ENCODE peak calls at places on chromosomes 1 and 21, in seven cellular contexts. M is HCT116; B is lung microvascular endothelial cell; T is stimulated activated CD4-positive, alpha-beta T cell treated with anti-CD3 and anti-CD28 coated beads, Interleukin-4, amount 100 ng/mL, for 1 hour; E is left ventricle myocardium superior; W is putamen; P is left cardiac atrium. N is an unnamed sample.

GRCh38 chr1:65503427-65503826 is 83.0 kb downstream of the LEPR start:
- DNase-seq in M (no peak), B (peak; percentile 47), T (no peak), E (no peak), W (no peak), P (no peak), N (no peak)

GRCh38 chr1:42052300-42052699 is 100.9 kb upstream of the GUCA2B start:
- DNase-seq in M (no peak), B (no peak), T (no peak), E (no peak), W (no peak), P (no peak), N (no peak)

GRCh38 chr1:181117648-181118449 is 29.3 kb downstream of the IER5 start:
- DNase-seq in M (peak; percentile 66), B (peak; percentile 59), T (no peak), E (no peak), W (no peak), P (no peak), N (no peak)

GRCh38 chr1:26288311-26288941 is 8.5 kb downstream of the SH3BGRL3 start:
- DNase-seq in M (no peak), B (no peak), T (peak; percentile 67), E (no peak), W (no peak), P (no peak), N (no peak)

GRCh38 chr1:67773462-67773861 is 59.8 kb downstream of the GNG12 start:
- DNase-seq in M (no peak), B (no peak), T (no peak), E (no peak), W (no peak), P (no peak), N (no peak)

GRCh38 chr1:232421143-232421796 is 208.7 kb downstream of the SIPA1L2 start:
- DNase-seq in M (no peak), B (no peak), T (no peak), E (no peak), W (no peak), P (no peak), N (no peak)

GRCh38 chr1:224116131-224116530 is 2.2 kb downstream of the FBXO28 start:
- DNase-seq in M (peak; percentile 56), B (peak; percentile 72), T (no peak), E (no peak), W (peak; percentile 45), P (no peak), N (peak; percentile 49)

GRCh38 chr21:38948981-38949380 is 143.3 kb downstream of the ETS2 start:
- DNase-seq in M (no peak), B (no peak), T (no peak), E (no peak), W (no peak), P (no peak), N (no peak)

GRCh38 chr1:203627819-203628184 is 1.2 kb downstream of the ATP2B4 start:
- DNase-seq in M (no peak), B (peak; percentile 46), T (peak; percentile 19), E (peak; percentile 49), W (no peak), P (peak; percentile 39), N (no peak)

GRCh38 chr1:159828916-159829634 is 2.4 kb downstream of the SLAMF8 start:
- DNase-seq in M (peak; percentile 29), B (peak; percentile 28), T (no peak), E (peak; percentile 70), W (peak; percentile 18), P (peak; percentile 49), N (peak; percentile 63)

GRCh38 chr1:29805122-29805895 is 569.0 kb downstream of the PTPRU start:
- DNase-seq in M (no peak), B (no peak), T (no peak), E (no peak), W (no peak), P (no peak), N (no peak)

GRCh38 chr1:83555871-83556270 is 443.1 kb downstream of the TTLL7 start:
- DNase-seq in M (no peak), B (no peak), T (no peak), E (no peak), W (no peak), P (no peak), N (no peak)

GRCh38 chr1:171610385-171610784 is 11.7 kb upstream of the MYOCOS start:
- DNase-seq in M (no peak), B (peak; percentile 31), T (no peak), E (no peak), W (no peak), P (no peak), N (no peak)

GRCh38 chr1:226144045-226144444 is 42.5 kb downstream of the ACBD3 start:
- DNase-seq in M (no peak), B (no peak), T (no peak), E (no peak), W (no peak), P (no peak), N (no peak)

GRCh38 chr1:30505853-30506784 is 217.3 kb downstream of the MATN1 start:
- DNase-seq in M (no peak), B (no peak), T (no peak), E (no peak), W (no peak), P (no peak), N (no peak)

GRCh38 chr1:224205438-224205840 is 22.4 kb downstream of the DEGS1 start:
- DNase-seq in M (no peak), B (peak; percentile 84), T (peak; percentile 42), E (no peak), W (no peak), P (no peak), N (peak; percentile 58)

GRCh38 chr1:207321790-207322530 is 482 bp downstream of the CD55 start:
- DNase-seq in M (no peak), B (peak; percentile 36), T (no peak), E (no peak), W (peak; percentile 15), P (no peak), N (peak; percentile 24)

GRCh38 chr1:204041232-204041767 is 31.6 kb upstream of the SOX13 start:
- DNase-seq in M (no peak), B (no peak), T (no peak), E (peak; percentile 52), W (no peak), P (peak; percentile 30), N (no peak)

GRCh38 chr1:3415260-3415952 is 39.1 kb upstream of the ARHGEF16 start:
- DNase-seq in M (no peak), B (no peak), T (no peak), E (peak; percentile 56), W (no peak), P (peak; percentile 46), N (no peak)

GRCh38 chr1:157700711-157701110 is at the start of gene FCRL3:
- DNase-seq in M (no peak), B (no peak), T (no peak), E (no peak), W (no peak), P (no peak), N (no peak)

GRCh38 chr1:31869473-31869872 is 53.7 kb upstream of the SPOCD1 start:
- DNase-seq in M (no peak), B (no peak), T (no peak), E (no peak), W (no peak), P (no peak), N (peak; percentile 12)

GRCh38 chr1:248404024-248404423 is 1.2 kb downstream of the OR2T1 start:
- DNase-seq in M (peak; percentile 3), B (no peak), T (no peak), E (no peak), W (no peak), P (no peak), N (no peak)

GRCh38 chr1:30929944-30930525 is 21.5 kb upstream of the SDC3 start:
- DNase-seq in M (no peak), B (no peak), T (no peak), E (no peak), W (no peak), P (no peak), N (no peak)

GRCh38 chr1:160539896-160540858 is 17.1 kb upstream of the SLAMF6 start:
- DNase-seq in M (no peak), B (no peak), T (peak; percentile 13), E (no peak), W (no peak), P (peak; percentile 44), N (peak; percentile 54)

GRCh38 chr1:219143735-219144134 is 29.9 kb upstream of the LYPLAL1 start:
- DNase-seq in M (no peak), B (peak; percentile 71), T (no peak), E (no peak), W (no peak), P (no peak), N (no peak)

GRCh38 chr1:150363426-150364230 is at the start of gene RPRD2:
- DNase-seq in M (peak; percentile 99), B (peak; percentile 99), T (peak; percentile 97), E (peak; percentile 99), W (peak; percentile 99), P (peak; percentile 100), N (peak; percentile 99)

GRCh38 chr1:199979071-199979470 is 48.4 kb upstream of the NR5A2 start:
- DNase-seq in M (no peak), B (no peak), T (no peak), E (no peak), W (no peak), P (no peak), N (no peak)

GRCh38 chr1:52139817-52140540 is 1.9 kb upstream of the ZFYVE9 start:
- DNase-seq in M (no peak), B (peak; percentile 95), T (peak; percentile 6), E (no peak), W (no peak), P (no peak), N (no peak)

GRCh38 chr1:173302366-173302765 is 95.2 kb upstream of the TNFSF4 start:
- DNase-seq in M (no peak), B (no peak), T (no peak), E (no peak), W (no peak), P (no peak), N (no peak)

GRCh38 chr1:69982992-69983391 is 222.4 kb downstream of the LRRC40 start:
- DNase-seq in M (peak; percentile 2), B (no peak), T (no peak), E (no peak), W (peak; percentile 59), P (no peak), N (peak; percentile 30)

GRCh38 chr1:211687462-211688215 is 12.2 kb upstream of the NEK2 start:
- DNase-seq in M (no peak), B (no peak), T (no peak), E (no peak), W (no peak), P (no peak), N (no peak)

GRCh38 chr1:111989531-111990025 is at the start of gene KCND3:
- DNase-seq in M (no peak), B (peak; percentile 29), T (peak; percentile 7), E (peak; percentile 77), W (no peak), P (peak; percentile 48), N (peak; percentile 57)

GRCh38 chr21:28336299-28336698 is 656.4 kb downstream of the LTN1 start:
- DNase-seq in M (no peak), B (peak; percentile 71), T (no peak), E (no peak), W (peak; percentile 81), P (peak; percentile 24), N (peak; percentile 85)

GRCh38 chr1:19616489-19616888 is 27.6 kb upstream of the NBL1 start:
- DNase-seq in M (no peak), B (peak; percentile 11), T (no peak), E (no peak), W (no peak), P (no peak), N (no peak)

GRCh38 chr1:104092698-104093097 is 343.0 kb downstream of the AMY1C start:
- DNase-seq in M (no peak), B (no peak), T (no peak), E (no peak), W (no peak), P (no peak), N (no peak)

GRCh38 chr1:11880911-11881748 is 22.4 kb upstream of the NPPB start:
- DNase-seq in M (no peak), B (no peak), T (no peak), E (peak; percentile 93), W (peak; percentile 27), P (peak; percentile 89), N (peak; percentile 22)

GRCh38 chr1:113452921-113453770 is 62.8 kb downstream of the MAGI3 start:
- DNase-seq in M (peak; percentile 39), B (peak; percentile 68), T (no peak), E (no peak), W (no peak), P (peak; percentile 19), N (peak; percentile 25)

GRCh38 chr1:210384625-210385024 is 55.9 kb downstream of the HHAT start:
- DNase-seq in M (no peak), B (no peak), T (no peak), E (no peak), W (no peak), P (no peak), N (no peak)